ENCODE peak calls at places on chromosomes 16 and 17, in nine cellular contexts. M is HCT116, Q is body of pancreas, K is sigmoid colon, S is uterus, P is keratinocyte, R is heart right ventricle, Y is left lung, U is heart left ventricle. H is an unnamed sample. For H3K4me1, the result is how much of the 10 kb centered on the place peaks cover.

GRCh38 chr17:1997146-1997586 is 28.0 kb downstream of the RTN4RL1 start:
- DNase-seq in M (no peak), Q (no peak), K (no peak), S (no peak), P (peak), R (no peak), Y (no peak), U (no peak), H (no peak)

GRCh38 chr16:51474414-51475091 is 323.5 kb upstream of the SALL1 start:
- DNase-seq in M (no peak), Q (no peak), K (no peak), S (no peak), P (no peak), R (no peak), Y (no peak), U (no peak), H (no peak)

GRCh38 chr16:75614247-75614897 is 8.7 kb downstream of the ADAT1 start:
- DNase-seq in M (no peak), Q (no peak), K (no peak), S (no peak), P (peak), R (no peak), Y (no peak), U (no peak), H (no peak)

GRCh38 chr17:66717680-66718079 is 117.2 kb upstream of the CACNG5 start:
- DNase-seq in M (no peak), Q (peak), K (no peak), S (no peak), P (no peak), R (no peak), Y (peak), U (no peak), H (no peak)

GRCh38 chr17:17416400-17417360 is 60.1 kb upstream of the MED9 start:
- DNase-seq in M (no peak), Q (no peak), K (peak), S (no peak), P (no peak), R (peak), Y (peak), U (no peak), H (no peak)

GRCh38 chr16:2205967-2206313 is 686 bp downstream of the MLST8 start:
- DNase-seq in M (no peak), Q (no peak), K (no peak), S (no peak), P (no peak), R (no peak), Y (peak), U (no peak), H (no peak)

GRCh38 chr17:44005865-44006580 is 1.6 kb downstream of the NAGS start:
- DNase-seq in M (no peak), Q (peak), K (no peak), S (no peak), P (no peak), R (no peak), Y (peak), U (peak), H (no peak)

GRCh38 chr16:28592511-28592910 is 4.3 kb downstream of the SULT1A2 start:
- DNase-seq in M (no peak), Q (no peak), K (no peak), S (no peak), P (no peak), R (no peak), Y (no peak), U (no peak), H (no peak)

GRCh38 chr16:11497329-11497805 is 89.4 kb downstream of the LITAF start:
- DNase-seq in M (peak), Q (peak), K (peak), S (peak), P (peak), R (peak), Y (peak), U (peak), H (peak)

GRCh38 chr17:56478836-56479447 is 114.6 kb upstream of the NOG start:
- DNase-seq in M (peak), Q (no peak), K (no peak), S (no peak), P (no peak), R (no peak), Y (no peak), U (no peak), H (no peak)

DNA sequence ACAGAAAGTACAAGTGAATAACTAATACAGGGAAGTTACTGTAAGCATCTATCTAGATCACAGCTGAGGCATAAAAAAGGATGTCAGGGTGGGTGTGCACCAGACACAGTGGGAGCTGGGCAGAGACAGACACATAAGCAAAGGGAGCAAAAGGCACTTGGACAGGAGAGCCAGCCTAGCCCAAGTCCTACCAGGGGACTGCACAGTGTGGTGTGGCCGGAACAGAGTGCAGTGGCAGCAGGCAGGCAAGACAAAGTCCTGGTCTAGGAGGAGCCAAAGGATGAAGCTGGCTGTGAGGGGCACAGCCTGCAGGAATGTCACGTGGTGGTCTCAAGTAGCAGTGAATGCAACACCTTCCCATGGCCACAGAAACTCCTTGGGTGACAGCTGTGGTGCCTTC is 21.9 kb downstream of the RAD51D start:
- DNase-seq in M (no peak), Q (no peak), K (no peak), S (no peak), P (no peak), R (no peak), Y (no peak), U (no peak), H (peak)
- H3K4me1 ChIP-seq in M (under half), Q (under half), K (under half), S (under half), P (under half), R (under half), Y (under half), U (under half), H (under half)

GRCh38 chr16:68249361-68249760 is 4.2 kb downstream of the PLA2G15 start:
- DNase-seq in M (no peak), Q (no peak), K (no peak), S (no peak), P (no peak), R (no peak), Y (no peak), U (no peak), H (no peak)
- H3K27ac ChIP-seq in M (no peak), Q (no peak), K (no peak), S (no peak), P (no peak), R (peak), Y (no peak), U (peak), H (no peak)

GRCh38 chr16:30083216-30084055 is 7.6 kb downstream of the PPP4C start:
- DNase-seq in M (no peak), Q (no peak), K (no peak), S (no peak), P (no peak), R (no peak), Y (no peak), U (peak), H (no peak)
- TF ChIP-seq CTCF in M (no peak), Q (no peak), K (no peak), S (no peak), P (no peak), R (no peak), Y (no peak), U (no peak), H (no peak)

DNA sequence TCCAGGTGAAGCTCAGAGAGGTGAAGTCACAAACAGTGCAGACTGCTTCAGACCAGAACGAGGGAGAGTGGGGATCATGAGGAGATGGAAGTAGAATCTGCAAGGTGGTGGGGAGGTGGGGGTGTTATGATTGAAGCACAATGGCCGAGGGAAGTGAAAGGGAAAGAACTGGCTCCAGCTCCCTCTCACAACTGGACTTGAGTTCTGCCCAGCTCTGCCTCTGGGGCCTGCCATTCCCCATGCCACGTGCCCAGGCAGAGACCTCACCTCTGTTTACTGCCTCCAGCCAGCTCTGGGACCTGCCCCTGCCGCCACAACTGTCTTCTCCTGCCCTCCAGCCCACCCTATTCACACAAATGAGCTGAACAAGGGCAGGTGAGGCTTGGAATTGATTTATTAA is 2.5 kb downstream of the PNMT start:
- DNase-seq in M (no peak), Q (no peak), K (no peak), S (no peak), P (no peak), R (no peak), Y (no peak), U (peak), H (no peak)
- H3K4me1 ChIP-seq in M (under half), Q (under half), K (under half), S (under half), P (under half), R (under half), Y (under half), U (under half), H (under half)

GRCh38 chr16:48619547-48619946 is 9.6 kb upstream of the N4BP1 start:
- DNase-seq in M (no peak), Q (no peak), K (peak), S (no peak), P (no peak), R (no peak), Y (no peak), U (no peak), H (no peak)

GRCh38 chr16:48623304-48624016 is 13.5 kb upstream of the N4BP1 start:
- DNase-seq in M (peak), Q (peak), K (peak), S (peak), P (no peak), R (peak), Y (peak), U (peak), H (peak)

GRCh38 chr16:48620445-48620844 is 10.5 kb upstream of the N4BP1 start:
- DNase-seq in M (no peak), Q (no peak), K (peak), S (no peak), P (no peak), R (no peak), Y (no peak), U (no peak), H (no peak)

GRCh38 chr16:48627148-48627547 is 17.2 kb upstream of the N4BP1 start:
- DNase-seq in M (no peak), Q (no peak), K (no peak), S (no peak), P (no peak), R (no peak), Y (no peak), U (no peak), H (no peak)

DNA sequence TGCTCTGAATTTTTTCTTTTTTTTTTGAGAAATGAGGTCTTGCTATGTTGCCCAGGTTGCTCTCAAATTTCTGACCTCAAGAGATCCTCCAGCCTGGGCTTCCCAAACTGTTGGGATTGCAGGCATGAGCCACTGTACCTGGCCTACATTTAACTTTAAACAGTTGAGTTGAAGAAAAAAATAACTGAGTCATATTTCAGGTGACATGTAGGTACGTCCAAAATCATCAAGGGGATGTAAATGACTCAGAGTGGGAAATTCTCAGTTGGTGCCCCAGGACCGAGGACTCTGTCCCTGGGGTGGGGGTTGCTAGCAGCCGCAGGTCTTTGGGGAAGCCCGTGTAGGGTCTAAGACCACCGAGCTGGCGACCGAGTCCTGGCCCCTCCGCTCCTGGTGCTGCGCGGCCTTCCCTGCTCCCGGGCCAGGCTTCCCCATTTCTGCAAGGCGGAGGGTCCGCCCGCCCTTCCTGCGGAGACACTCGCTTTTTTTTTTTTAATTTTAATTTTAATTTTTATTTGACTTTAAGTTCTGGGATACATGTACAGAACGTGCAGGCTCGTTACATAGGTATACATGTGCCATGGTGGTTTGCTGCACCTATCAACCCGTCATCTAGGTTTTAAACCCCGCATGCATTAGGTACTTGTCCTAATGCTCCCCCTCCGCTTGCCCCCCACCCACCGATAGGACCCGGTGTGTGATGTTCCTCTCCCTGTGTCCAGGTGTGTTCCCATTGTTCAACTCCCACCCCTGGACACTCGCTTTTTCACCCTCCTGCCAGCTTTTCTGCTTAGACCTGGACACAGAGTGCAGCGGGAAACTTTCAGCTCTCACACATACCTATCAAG is 12.7 kb upstream of the N4BP1 start:
- DNase-seq in M (no peak), Q (no peak), K (peak), S (no peak), P (no peak), R (no peak), Y (no peak), U (no peak), H (no peak)
- H3K27ac ChIP-seq in M (no peak), Q (no peak), K (peak), S (no peak), P (peak), R (peak), Y (peak), U (peak), H (peak)

DNA sequence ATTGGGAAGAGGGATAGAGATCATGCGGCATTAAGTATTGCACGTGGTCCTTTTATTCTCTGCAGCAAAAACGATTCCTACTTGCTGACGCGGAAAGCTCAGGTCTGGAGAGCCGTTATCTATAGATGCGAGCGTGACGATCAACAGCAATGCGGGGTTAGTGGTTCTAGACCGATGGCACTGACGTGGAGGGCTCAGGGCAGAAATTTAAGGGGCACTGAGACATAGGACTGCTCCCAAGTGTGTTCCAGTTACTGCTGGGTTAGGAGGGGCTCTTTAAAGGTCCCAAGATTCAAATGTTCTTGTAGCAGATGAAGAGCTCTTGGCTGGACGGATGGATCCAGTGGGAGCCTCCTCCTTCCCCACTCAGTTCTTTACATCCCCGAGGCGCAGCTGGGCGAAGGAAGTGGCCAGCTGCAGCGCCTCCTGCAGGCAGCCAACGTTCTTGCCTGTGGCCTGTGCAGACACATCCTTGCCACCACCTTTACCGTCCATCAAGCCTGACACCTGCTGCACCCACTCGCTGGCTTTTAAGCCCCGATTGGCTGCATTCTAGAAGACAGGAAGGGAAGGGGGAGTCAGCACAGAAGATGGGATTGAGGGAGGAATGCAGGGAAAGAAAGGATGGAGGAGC is 732 bp upstream of the EXOSC6 start:
- DNase-seq in M (no peak), Q (no peak), K (no peak), S (no peak), P (no peak), R (no peak), Y (no peak), U (no peak), H (no peak)
- TF ChIP-seq CTCF in M (peak), Q (no peak), K (no peak), S (no peak), P (peak), R (peak), Y (no peak), U (peak), H (no peak)

DNA sequence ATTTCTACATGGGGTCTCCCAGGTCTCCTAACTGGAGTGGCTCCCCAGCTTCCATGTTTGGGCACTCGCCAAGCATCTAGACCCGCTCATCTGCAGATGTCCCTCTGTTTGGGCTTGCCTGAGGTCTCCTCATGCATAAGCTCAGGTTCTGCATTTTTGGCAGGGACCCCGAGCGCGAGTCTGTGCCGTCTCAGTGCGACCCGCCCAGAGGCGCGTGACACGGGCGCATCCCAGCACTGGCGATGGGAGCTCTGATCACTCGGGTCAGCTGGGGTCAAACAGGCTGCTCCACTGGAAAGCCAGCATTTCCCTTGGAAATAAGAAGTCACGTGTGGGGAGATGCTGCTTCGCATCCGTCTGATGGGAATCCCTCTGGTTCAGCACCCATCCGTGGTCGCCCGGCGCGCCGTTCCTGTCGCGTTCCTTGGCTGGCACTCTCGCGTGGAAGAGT is 56.9 kb upstream of the FASN start:
- DNase-seq in M (no peak), Q (no peak), K (no peak), S (no peak), P (no peak), R (no peak), Y (no peak), U (no peak), H (no peak)
- H3K4me1 ChIP-seq in M (under half), Q (under half), K (under half), S (under half), P (under half), R (under half), Y (under half), U (under half), H (under half)

GRCh38 chr17:21251611-21252010 is 1.6 kb downstream of the NATD1 start:
- DNase-seq in M (no peak), Q (no peak), K (no peak), S (no peak), P (no peak), R (no peak), Y (no peak), U (no peak), H (no peak)

GRCh38 chr17:21249086-21249795 is 4.0 kb downstream of the NATD1 start:
- DNase-seq in M (no peak), Q (no peak), K (no peak), S (no peak), P (no peak), R (no peak), Y (no peak), U (no peak), H (no peak)

GRCh38 chr17:21250719-21251305 is 2.4 kb downstream of the NATD1 start:
- DNase-seq in M (no peak), Q (no peak), K (no peak), S (no peak), P (no peak), R (no peak), Y (no peak), U (no peak), H (no peak)

GRCh38 chr17:21248495-21248894 is 4.7 kb downstream of the NATD1 start:
- DNase-seq in M (no peak), Q (no peak), K (no peak), S (no peak), P (no peak), R (no peak), Y (no peak), U (no peak), H (no peak)

GRCh38 chr17:21249911-21250703 is 3.1 kb downstream of the NATD1 start:
- DNase-seq in M (no peak), Q (no peak), K (no peak), S (no peak), P (no peak), R (no peak), Y (no peak), U (no peak), H (no peak)
- H3K27ac ChIP-seq in M (no peak), Q (no peak), K (no peak), S (peak), P (no peak), R (peak), Y (no peak), U (no peak), H (peak)

H was measured in ascending aorta.